ENCODE peak calls at places on chromosome 9, in ten cellular contexts. X is lower leg skin, M is AG09309, P is fibroblast of mammary gland, H is cardiac fibroblast, C is PC-9, W is colonic mucosa, F is heart left ventricle, I is fibroblast of the aortic adventitia, G is astrocyte. J is an unnamed sample.

GRCh38 chr9:29588361-29588760 is 2015.1 kb upstream of the C9orf72 start:
- DNase-seq in M (no peak), P (no peak), X (no peak), H (no peak), W (no peak), C (no peak), G (no peak), F (no peak), I (no peak), J (no peak)

GRCh38 chr9:125889524-125890473 is 142.6 kb downstream of the PBX3 start:
- DNase-seq in H (peak), M (no peak), C (peak), I (peak), F (peak), G (peak), W (peak), P (peak), X (peak), J (peak)

GRCh38 chr9:81626511-81626910 is 62.8 kb downstream of the TLE1 start:
- DNase-seq in X (no peak), M (no peak), H (peak), I (no peak), W (no peak), C (peak), G (peak), F (no peak), P (peak), J (no peak)

GRCh38 chr9:2473691-2474090 is 147.9 kb upstream of the VLDLR start:
- DNase-seq in W (no peak), F (no peak), P (no peak), H (no peak), I (no peak), C (no peak), X (no peak), M (no peak), G (no peak), J (no peak)

GRCh38 chr9:80648336-80648735 is 1041.0 kb downstream of the TLE1 start:
- DNase-seq in I (peak), X (no peak), G (peak), M (no peak), P (peak), W (no peak), C (no peak), F (no peak), H (peak), J (no peak)

GRCh38 chr9:135296783-135297715 is 182.5 kb upstream of the PPP1R26 start:
- DNase-seq in C (no peak), F (no peak), X (peak), M (no peak), H (no peak), P (no peak), W (no peak), I (no peak), G (no peak), J (peak)

GRCh38 chr9:89274838-89275237 is 36.2 kb upstream of the CKS2 start:
- DNase-seq in X (no peak), C (no peak), G (peak), H (peak), I (peak), P (peak), W (no peak), F (no peak), M (peak), J (no peak)

GRCh38 chr9:94576131-94576530 is 17.5 kb downstream of the FBP2 start:
- DNase-seq in C (no peak), W (no peak), H (no peak), X (no peak), F (no peak), I (no peak), G (no peak), M (no peak), P (no peak), J (no peak)

GRCh38 chr9:1102010-1102712 is 52.0 kb downstream of the DMRT2 start:
- DNase-seq in I (no peak), P (no peak), F (no peak), G (no peak), W (no peak), C (no peak), M (no peak), X (no peak), H (no peak), J (no peak)

GRCh38 chr9:95363051-95363841 is 45.7 kb upstream of the FANCC start:
- DNase-seq in M (no peak), G (peak), W (no peak), F (no peak), C (no peak), P (no peak), H (no peak), X (peak), I (peak), J (no peak)

GRCh38 chr9:111966851-111967250 is 70.2 kb downstream of the UGCG start:
- DNase-seq in C (no peak), P (peak), W (no peak), M (no peak), X (no peak), G (no peak), H (peak), F (no peak), I (no peak), J (no peak)

GRCh38 chr9:95753762-95754465 is 121.6 kb upstream of the ERCC6L2 start:
- DNase-seq in P (no peak), M (no peak), W (no peak), G (no peak), H (no peak), C (no peak), X (no peak), I (peak), F (no peak), J (peak)

GRCh38 chr9:129836342-129837007 is 1.2 kb downstream of the USP20 start:
- DNase-seq in H (no peak), F (no peak), X (no peak), M (no peak), P (no peak), G (no peak), W (peak), I (peak), C (no peak), J (no peak)

GRCh38 chr9:2016411-2017208 is 1.5 kb downstream of the SMARCA2 start:
- DNase-seq in F (peak), X (peak), I (peak), G (peak), M (no peak), W (peak), H (peak), P (peak), C (peak), J (peak)

GRCh38 chr9:33524431-33524947 is 438 bp downstream of the ANKRD18B start:
- DNase-seq in C (peak), P (no peak), G (no peak), M (no peak), X (no peak), I (no peak), W (no peak), F (no peak), H (peak), J (no peak)

GRCh38 chr9:77464591-77465125 is 183.5 kb downstream of the GNA14 start:
- DNase-seq in C (no peak), G (peak), M (no peak), P (peak), H (peak), F (no peak), X (no peak), W (no peak), I (no peak), J (no peak)

GRCh38 chr9:37381094-37381741 is 41.3 kb upstream of the GRHPR start:
- DNase-seq in H (no peak), X (peak), W (no peak), C (no peak), G (no peak), P (no peak), M (no peak), I (no peak), F (no peak), J (no peak)

GRCh38 chr9:97445119-97445701 is 33.3 kb downstream of the TDRD7 start:
- DNase-seq in F (no peak), H (no peak), G (no peak), C (no peak), I (no peak), W (no peak), X (no peak), P (no peak), M (no peak), J (no peak)

GRCh38 chr9:97440160-97440559 is 28.3 kb downstream of the TDRD7 start:
- DNase-seq in W (no peak), I (no peak), P (no peak), X (no peak), C (no peak), F (no peak), M (no peak), G (no peak), H (no peak), J (no peak)

GRCh38 chr9:97438666-97439065 is 26.8 kb downstream of the TDRD7 start:
- DNase-seq in I (peak), X (no peak), W (no peak), G (no peak), M (no peak), F (no peak), P (peak), C (no peak), H (peak), J (no peak)

GRCh38 chr9:97437151-97437550 is 25.3 kb downstream of the TDRD7 start:
- DNase-seq in W (no peak), M (no peak), H (no peak), F (no peak), G (no peak), X (no peak), P (peak), C (no peak), I (no peak), J (no peak)

DNA sequence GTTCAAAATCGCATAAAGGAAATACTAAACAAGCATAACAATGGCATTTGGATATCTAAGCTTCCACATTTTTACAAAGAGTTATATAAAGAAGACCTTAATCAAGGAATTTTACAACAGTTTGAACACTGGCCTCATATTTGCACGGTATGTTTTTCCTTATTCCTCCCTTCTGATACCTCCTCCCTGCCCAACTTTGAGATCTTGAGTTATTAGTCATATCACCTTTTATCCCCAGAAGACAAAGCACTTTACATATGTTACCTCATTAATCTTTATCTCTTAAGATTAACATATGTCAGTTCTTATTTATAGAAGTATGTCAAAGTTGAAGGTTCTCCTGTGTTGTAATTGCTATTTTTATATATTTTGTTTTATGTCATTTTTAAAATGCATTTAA is 29.8 kb downstream of the TDRD7 start:
- DNase-seq in W (no peak), H (peak), X (no peak), I (peak), M (no peak), P (no peak), G (peak), F (no peak), C (no peak), J (no peak)
- H3K4me3 ChIP-seq in W (no peak), H (no peak), X (no peak), I (no peak), M (no peak), P (no peak), G (no peak), F (no peak), C (no peak), J (no peak)

GRCh38 chr9:133463864-133464615 is 4.3 kb downstream of the CACFD1 start:
- DNase-seq in H (no peak), F (no peak), C (no peak), I (no peak), X (no peak), G (no peak), W (no peak), P (no peak), M (no peak), J (no peak)

GRCh38 chr9:133468374-133468773 is 8.6 kb downstream of the CACFD1 start:
- DNase-seq in X (no peak), H (no peak), C (no peak), P (no peak), M (no peak), I (no peak), G (no peak), F (no peak), W (no peak), J (no peak)

GRCh38 chr9:133464638-133465037 is 4.9 kb downstream of the CACFD1 start:
- DNase-seq in F (no peak), P (no peak), G (no peak), M (no peak), C (no peak), H (no peak), W (no peak), X (no peak), I (no peak), J (no peak)

GRCh38 chr9:133468777-133469455 is 9.1 kb downstream of the CACFD1 start:
- DNase-seq in P (no peak), I (no peak), H (no peak), X (no peak), C (no peak), W (no peak), G (no peak), M (no peak), F (no peak), J (peak)

DNA sequence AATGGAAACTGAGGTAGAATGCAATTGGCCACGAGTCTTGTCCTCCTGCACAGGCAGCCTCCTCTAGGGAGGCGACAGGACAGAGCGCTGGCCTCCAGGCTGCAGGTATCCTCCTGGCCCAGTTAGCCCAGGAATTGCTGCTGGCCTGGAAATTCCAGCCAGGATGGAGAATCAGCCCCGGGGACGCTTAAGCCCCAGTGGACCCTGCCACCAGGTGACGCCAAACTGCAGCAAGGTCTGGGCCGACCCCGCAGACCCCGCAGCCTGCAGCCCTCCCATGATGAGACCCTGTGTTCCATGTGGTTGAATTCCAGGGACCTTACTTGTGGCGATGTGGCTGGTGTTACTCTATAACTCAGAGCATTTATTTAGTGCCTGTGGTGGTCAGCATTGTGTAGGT is 7.3 kb downstream of the CACFD1 start:
- DNase-seq in I (no peak), M (no peak), P (no peak), H (no peak), F (no peak), G (no peak), W (no peak), C (no peak), X (no peak), J (no peak)
- TF ChIP-seq CTCF in I (no peak), M (no peak), P (no peak), H (no peak), F (no peak), G (no peak), W (no peak), C (no peak), X (no peak), J (no peak)

GRCh38 chr9:91495450-91495849 is 71.8 kb upstream of the NFIL3 start:
- DNase-seq in P (peak), I (peak), M (peak), C (peak), F (no peak), G (peak), W (no peak), H (peak), X (no peak), J (no peak)
- H3K4me3 ChIP-seq in P (no peak), I (no peak), M (no peak), C (no peak), F (no peak), G (no peak), W (no peak), H (no peak), X (no peak), J (no peak)

DNA sequence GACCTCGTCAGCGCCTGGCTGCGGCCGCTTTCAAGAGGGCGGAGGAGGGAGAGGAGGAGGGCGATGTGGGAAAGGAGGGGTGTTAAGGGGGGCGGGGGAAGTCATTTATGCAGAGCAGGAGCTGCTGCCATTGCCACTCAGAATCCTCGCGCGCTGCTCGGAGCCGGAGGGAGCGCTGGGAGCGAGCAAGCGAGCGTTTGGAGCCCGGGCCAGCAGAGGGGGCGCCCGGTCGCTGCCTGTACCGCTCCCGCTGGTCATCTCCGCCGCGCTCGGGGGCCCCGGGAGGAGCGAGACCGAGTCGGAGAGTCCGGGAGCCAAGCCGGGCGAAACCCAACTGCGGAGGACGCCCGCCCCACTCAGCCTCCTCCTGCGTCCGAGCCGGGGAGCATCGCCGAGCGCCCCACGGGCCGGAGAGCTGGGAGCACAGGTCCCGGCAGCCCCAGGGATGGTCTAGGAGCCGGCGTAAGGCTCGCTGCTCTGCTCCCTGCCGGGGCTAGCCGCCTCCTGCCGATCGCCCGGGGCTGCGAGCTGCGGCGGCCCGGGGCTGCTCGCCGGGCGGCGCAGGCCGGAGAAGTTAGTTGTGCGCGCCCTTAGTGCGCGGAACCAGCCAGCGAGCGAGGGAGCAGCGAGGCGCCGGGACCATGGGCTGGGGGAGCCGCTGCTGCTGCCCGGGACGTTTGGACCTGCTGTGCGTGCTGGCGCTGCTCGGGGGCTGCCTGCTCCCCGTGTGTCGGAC is at the start of gene PCSK5:
- DNase-seq in M (peak), C (peak), P (peak), W (peak), F (peak), G (peak), I (peak), H (peak), X (peak), J (peak)
- TF ChIP-seq CTCF in M (peak), C (peak), P (no peak), W (no peak), F (peak), G (no peak), I (peak), H (peak), X (no peak), J (peak)

GRCh38 chr9:4986291-4986690 is 1.2 kb downstream of the JAK2 start:
- DNase-seq in C (no peak), M (no peak), H (peak), I (peak), G (no peak), F (no peak), X (no peak), W (no peak), P (peak), J (no peak)
- H3K4me3 ChIP-seq in C (peak), M (peak), H (peak), I (peak), G (peak), F (peak), X (peak), W (peak), P (peak), J (peak)

DNA sequence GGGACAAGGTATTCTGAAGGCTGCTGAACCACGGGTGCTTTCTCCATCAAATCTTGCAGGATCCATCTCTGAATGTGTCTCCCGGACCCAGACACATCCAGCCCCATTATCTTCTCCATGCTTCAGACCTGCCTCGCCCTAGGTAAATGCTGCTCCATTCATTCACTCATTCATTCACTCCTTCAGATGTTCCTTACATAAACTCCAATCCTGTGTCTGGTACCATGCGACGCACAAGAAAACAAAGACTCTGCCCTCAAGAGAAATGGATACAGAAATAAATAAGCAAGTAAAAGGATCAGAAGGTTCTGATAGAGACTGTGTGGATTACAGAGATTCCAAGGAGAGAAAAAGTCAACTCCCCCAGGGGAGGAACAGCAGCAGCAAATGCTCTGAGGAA is 7.9 kb upstream of the PSMB7 start:
- DNase-seq in M (no peak), G (no peak), I (no peak), H (no peak), F (no peak), X (no peak), C (no peak), W (no peak), P (no peak), J (no peak)
- TF ChIP-seq CTCF in M (no peak), G (no peak), I (no peak), H (no peak), F (no peak), X (no peak), C (no peak), W (no peak), P (no peak), J (no peak)

GRCh38 chr9:131405429-131405828 is 11.5 kb downstream of the PRRC2B start:
- DNase-seq in P (peak), W (no peak), M (peak), G (peak), I (peak), X (no peak), H (peak), C (no peak), F (no peak), J (no peak)
- H3K4me3 ChIP-seq in P (no peak), W (no peak), M (no peak), G (peak), I (peak), X (no peak), H (no peak), C (no peak), F (peak), J (no peak)

GRCh38 chr9:137280478-137281344 is 3.2 kb downstream of the TOR4A start:
- DNase-seq in X (no peak), I (no peak), C (no peak), H (no peak), W (peak), P (no peak), G (no peak), F (peak), M (no peak), J (no peak)
- TF ChIP-seq CTCF in X (no peak), I (peak), C (no peak), H (peak), W (peak), P (no peak), G (no peak), F (peak), M (no peak), J (peak)